ENCODE peak calls at places on chromosomes 1 and 21, in eight cellular contexts. J is A549, H is K562, I is HCT116, A is HepG2, F is GM12878, T is endothelial cell of umbilical vein, O is H1. W is an unnamed sample.
A peak's percentile ranks its signal among the peaks of the same experiment; 100 is the strongest.

GRCh38 chr1:201593200-201593828 is 54.4 kb downstream of the NAV1 start:
- DNase-seq in J (peak; percentile 28), H (no peak), I (no peak), A (no peak), F (no peak), T (peak; percentile 85), O (no peak), W (peak; percentile 67)

GRCh38 chr1:20248954-20249612 is 41.6 kb upstream of the VWA5B1 start:
- DNase-seq in J (no peak), H (no peak), I (no peak), A (no peak), F (peak; percentile 3), T (peak; percentile 6), O (no peak), W (no peak)

GRCh38 chr1:52413410-52414104 is 9.2 kb downstream of the PRPF38A start:
- DNase-seq in J (no peak), H (no peak), I (no peak), A (no peak), F (no peak), T (no peak), O (no peak), W (no peak)

GRCh38 chr1:179205284-179205683 is 24.2 kb downstream of the ABL2 start:
- DNase-seq in J (no peak), H (no peak), I (no peak), A (no peak), F (no peak), T (no peak), O (no peak), W (no peak)

GRCh38 chr21:36028127-36029069 is 31.9 kb downstream of the SETD4 start:
- DNase-seq in J (peak; percentile 51), H (peak; percentile 88), I (peak; percentile 64), A (peak; percentile 47), F (peak; percentile 23), T (peak; percentile 73), O (peak; percentile 50), W (peak; percentile 75)

GRCh38 chr1:78061825-78062523 is 16.2 kb downstream of the GIPC2 start:
- DNase-seq in J (no peak), H (no peak), I (no peak), A (no peak), F (no peak), T (no peak), O (no peak), W (no peak)

GRCh38 chr21:45596704-45597318 is 46.7 kb upstream of the PCBP3 start:
- DNase-seq in J (peak; percentile 74), H (peak; percentile 88), I (peak; percentile 48), A (peak; percentile 52), F (no peak), T (peak; percentile 60), O (peak; percentile 41), W (peak; percentile 68)

GRCh38 chr1:228650141-228650540 is 85.1 kb upstream of the RHOU start:
- DNase-seq in J (no peak), H (no peak), I (no peak), A (no peak), F (no peak), T (no peak), O (peak; percentile 44), W (no peak)

GRCh38 chr1:156848461-156849150 is 10.3 kb downstream of the INSRR start:
- DNase-seq in J (no peak), H (peak; percentile 86), I (no peak), A (no peak), F (no peak), T (no peak), O (no peak), W (no peak)

GRCh38 chr1:45857101-45857700 is 53.8 kb downstream of the MAST2 start:
- DNase-seq in J (no peak), H (no peak), I (no peak), A (peak; percentile 59), F (no peak), T (no peak), O (no peak), W (no peak)

GRCh38 chr1:202126426-202126825 is 3.7 kb downstream of the GPR37L1 start:
- DNase-seq in J (no peak), H (no peak), I (no peak), A (no peak), F (no peak), T (no peak), O (no peak), W (no peak)

GRCh38 chr1:24635195-24635843 is 7.8 kb upstream of the SRRM1 start:
- DNase-seq in J (peak; percentile 60), H (peak; percentile 42), I (peak; percentile 65), A (peak; percentile 72), F (no peak), T (peak; percentile 79), O (no peak), W (peak; percentile 75)

GRCh38 chr1:3068400-3069361 is at the start of gene PRDM16:
- DNase-seq in J (peak; percentile 59), H (no peak), I (peak; percentile 50), A (no peak), F (no peak), T (no peak), O (no peak), W (no peak)

GRCh38 chr21:23887709-23888303 is 1719.5 kb downstream of the MRPL39 start:
- DNase-seq in J (no peak), H (no peak), I (no peak), A (no peak), F (no peak), T (no peak), O (no peak), W (peak; percentile 41)

GRCh38 chr1:183711691-183712401 is 58.7 kb upstream of the APOBEC4 start:
- DNase-seq in J (no peak), H (no peak), I (no peak), A (no peak), F (no peak), T (peak; percentile 60), O (no peak), W (no peak)

GRCh38 chr1:230743874-230744273 is 3.3 kb upstream of the CAPN9 start:
- DNase-seq in J (no peak), H (no peak), I (no peak), A (no peak), F (no peak), T (no peak), O (no peak), W (no peak)

GRCh38 chr21:26843912-26844257 is 1.3 kb downstream of the ADAMTS1 start:
- DNase-seq in J (no peak), H (no peak), I (no peak), A (no peak), F (no peak), T (no peak), O (no peak), W (no peak)

GRCh38 chr1:243598433-243598832 is 251.6 kb downstream of the AKT3 start:
- DNase-seq in J (no peak), H (no peak), I (no peak), A (no peak), F (no peak), T (no peak), O (no peak), W (peak; percentile 86)

GRCh38 chr1:172363852-172364251 is 56.6 kb upstream of the C1orf105 start:
- DNase-seq in J (no peak), H (no peak), I (no peak), A (no peak), F (no peak), T (no peak), O (no peak), W (no peak)

GRCh38 chr1:7408771-7409150 is 362.3 kb upstream of the VAMP3 start:
- DNase-seq in J (no peak), H (no peak), I (no peak), A (no peak), F (no peak), T (no peak), O (no peak), W (no peak)

GRCh38 chr1:39287541-39287940 is 83.0 kb downstream of the MACF1 start:
- DNase-seq in J (no peak), H (no peak), I (no peak), A (no peak), F (no peak), T (no peak), O (no peak), W (no peak)

GRCh38 chr1:116794804-116795481 is 40.7 kb downstream of the CD2 start:
- DNase-seq in J (no peak), H (no peak), I (no peak), A (no peak), F (peak; percentile 87), T (no peak), O (no peak), W (peak; percentile 81)

GRCh38 chr1:1324524-1325287 is at the start of the genes CPTP and INTS11:
- DNase-seq in J (peak; percentile 73), H (peak; percentile 99), I (peak; percentile 76), A (peak; percentile 79), F (peak; percentile 61), T (peak; percentile 89), O (no peak), W (peak; percentile 91)
- TF ChIP-seq POLR2A in J (peak; percentile 67), H (peak; percentile 89), I (peak; percentile 56), A (no peak), F (peak; percentile 92), T (peak; percentile 81), O (no peak), W (peak; percentile 79)

GRCh38 chr1:104765115-104765514 is 1015.4 kb downstream of the AMY1C start:
- DNase-seq in J (no peak), H (no peak), I (no peak), A (no peak), F (peak; percentile 59), T (no peak), O (no peak), W (peak; percentile 63)

GRCh38 chr1:104760017-104760416 is 1010.3 kb downstream of the AMY1C start:
- DNase-seq in J (no peak), H (no peak), I (no peak), A (no peak), F (peak; percentile 48), T (no peak), O (no peak), W (peak; percentile 2)
- H3K4me3 ChIP-seq in J (no peak overlapping the region), H (no peak overlapping the region), I (no peak overlapping the region), A (no peak overlapping the region), F (no peak overlapping the region), T (no peak overlapping the region), O (no peak overlapping the region), W (no peak overlapping the region)

GRCh38 chr1:42947137-42947536 is 11.5 kb downstream of the SLC2A1 start:
- DNase-seq in J (no peak), H (no peak), I (no peak), A (no peak), F (no peak), T (no peak), O (no peak), W (no peak)

GRCh38 chr1:42947965-42948732 is 10.5 kb downstream of the SLC2A1 start:
- DNase-seq in J (no peak), H (no peak), I (no peak), A (no peak), F (no peak), T (no peak), O (no peak), W (no peak)

GRCh38 chr1:42950146-42950480 is 8.6 kb downstream of the SLC2A1 start:
- DNase-seq in J (no peak), H (no peak), I (no peak), A (no peak), F (no peak), T (no peak), O (no peak), W (no peak)

GRCh38 chr1:42951588-42951987 is 7.1 kb downstream of the SLC2A1 start:
- DNase-seq in J (no peak), H (no peak), I (no peak), A (no peak), F (no peak), T (no peak), O (no peak), W (no peak)

GRCh38 chr1:42949312-42950145 is 9.1 kb downstream of the SLC2A1 start:
- DNase-seq in J (no peak), H (no peak), I (no peak), A (no peak), F (no peak), T (peak; percentile 17), O (no peak), W (peak; percentile 37)
- TF ChIP-seq MAX in J (peak; percentile 20), H (peak; percentile 37), I (no peak), A (no peak), F (no peak), T (no peak), O (no peak), W (no peak)

GRCh38 chr1:94247146-94248094 is 10.0 kb upstream of the ARHGAP29 start:
- DNase-seq in J (peak; percentile 43), H (peak; percentile 91), I (peak; percentile 67), A (peak; percentile 57), F (no peak), T (peak; percentile 80), O (no peak), W (peak; percentile 56)
- TF ChIP-seq POLR2A in J (no peak), H (no peak), I (peak; percentile 80), A (no peak), F (no peak), T (peak; percentile 95), O (no peak), W (no peak)

W was measured in NB4.